ENCODE peak calls at places on chromosomes 12 and 14, in five cellular contexts. H is colonic mucosa, N is breast epithelium, M is PC-9, Q is MM.1S. Z is an unnamed sample.
A peak's percentile ranks its signal among the peaks of the same experiment; 100 is the strongest.

GRCh38 chr14:106459971-106460730 is 933.8 kb downstream of the TMEM121 start:
- DNase-seq in H (no peak), N (no peak), M (peak; percentile 2), Q (peak; percentile 8), Z (no peak)

GRCh38 chr12:104263580-104264358 is 39.8 kb upstream of the EID3 start:
- DNase-seq in H (no peak), N (no peak), M (no peak), Q (no peak), Z (no peak)

GRCh38 chr12:21502164-21502496 is 541 bp downstream of the GOLT1B start:
- DNase-seq in H (peak; percentile 43), N (peak; percentile 19), M (no peak), Q (peak; percentile 30), Z (no peak)

GRCh38 chr12:90515199-90516175 is 439.5 kb downstream of the CCER1 start:
- DNase-seq in H (no peak), N (no peak), M (no peak), Q (peak; percentile 61), Z (peak; percentile 32)

GRCh38 chr12:113479578-113480335 is 8.1 kb upstream of the LHX5 start:
- DNase-seq in H (peak; percentile 21), N (no peak), M (no peak), Q (no peak), Z (no peak)

GRCh38 chr12:29521951-29522350 is 24.5 kb upstream of the OVCH1 start:
- DNase-seq in H (no peak), N (no peak), M (no peak), Q (no peak), Z (no peak)

GRCh38 chr12:93609281-93610192 is 37.1 kb downstream of the SOCS2 start:
- DNase-seq in H (no peak), N (no peak), M (no peak), Q (no peak), Z (no peak)

GRCh38 chr14:102622262-102622885 is 29.9 kb downstream of the RCOR1 start:
- DNase-seq in H (no peak), N (no peak), M (no peak), Q (no peak), Z (no peak)

GRCh38 chr12:97701901-97702300 is 239.3 kb downstream of the RMST start:
- DNase-seq in H (no peak), N (no peak), M (no peak), Q (no peak), Z (no peak)

GRCh38 chr12:85036736-85037135 is 585 bp downstream of the LRRIQ1 start:
- DNase-seq in H (no peak), N (no peak), M (no peak), Q (no peak), Z (no peak)

GRCh38 chr14:99268776-99269510 is 3.1 kb downstream of the BCL11B start:
- DNase-seq in H (no peak), N (no peak), M (no peak), Q (no peak), Z (no peak)

GRCh38 chr12:95412826-95413311 is 61.1 kb upstream of the METAP2 start:
- DNase-seq in H (no peak), N (no peak), M (no peak), Q (no peak), Z (no peak)

GRCh38 chr12:26113853-26114719 is 10.8 kb downstream of the BHLHE41 start:
- DNase-seq in H (peak; percentile 97), N (peak; percentile 94), M (peak; percentile 92), Q (peak; percentile 96), Z (peak; percentile 86)

GRCh38 chr12:66065623-66066022 is 64.9 kb downstream of the LLPH start:
- DNase-seq in H (no peak), N (no peak), M (no peak), Q (no peak), Z (no peak)

GRCh38 chr12:109736552-109737108 is 23.0 kb downstream of the FAM222A start:
- DNase-seq in H (no peak), N (no peak), M (no peak), Q (no peak), Z (no peak)

GRCh38 chr12:104218935-104219334 is 3.4 kb downstream of the TXNRD1 start:
- DNase-seq in H (no peak), N (no peak), M (peak; percentile 26), Q (no peak), Z (no peak)

GRCh38 chr12:114405449-114406271 is at the start of gene TBX5:
- DNase-seq in H (no peak), N (no peak), M (no peak), Q (no peak), Z (no peak)

GRCh38 chr14:73770977-73771847 is 57.0 kb upstream of the PNMA1 start:
- DNase-seq in H (no peak), N (no peak), M (no peak), Q (peak; percentile 58), Z (no peak)

GRCh38 chr12:114636723-114637480 is 47.1 kb downstream of the TBX3 start:
- DNase-seq in H (no peak), N (no peak), M (no peak), Q (no peak), Z (no peak)

GRCh38 chr14:101507306-101508150 is 53.8 kb upstream of the DIO3 start:
- DNase-seq in H (no peak), N (no peak), M (no peak), Q (no peak), Z (no peak)

GRCh38 chr14:94066089-94066676 is 14.8 kb downstream of the DDX24 start:
- DNase-seq in H (peak; percentile 84), N (no peak), M (peak; percentile 32), Q (no peak), Z (no peak)

GRCh38 chr12:98951401-98951800 is 306.3 kb downstream of the APAF1 start:
- DNase-seq in H (no peak), N (no peak), M (no peak), Q (no peak), Z (no peak)

GRCh38 chr14:36655054-36655381 is 6.6 kb upstream of the PAX9 start:
- DNase-seq in H (no peak), N (no peak), M (no peak), Q (no peak), Z (no peak)

GRCh38 chr12:53268009-53268636 is at the start of gene ESPL1:
- DNase-seq in H (peak; percentile 81), N (peak; percentile 41), M (peak; percentile 73), Q (peak; percentile 86), Z (peak; percentile 97)

GRCh38 chr12:128918481-128918880 is 65.2 kb downstream of the GLT1D1 start:
- DNase-seq in H (no peak), N (no peak), M (no peak), Q (no peak), Z (no peak)

GRCh38 chr14:60510976-60511599 is 2.1 kb downstream of the SIX6 start:
- DNase-seq in H (no peak), N (no peak), M (no peak), Q (no peak), Z (no peak)

GRCh38 chr14:99168330-99168729 is 103.7 kb downstream of the BCL11B start:
- DNase-seq in H (no peak), N (no peak), M (no peak), Q (no peak), Z (no peak)

GRCh38 chr14:99251721-99252120 is 20.3 kb downstream of the BCL11B start:
- DNase-seq in H (no peak), N (no peak), M (no peak), Q (no peak), Z (no peak)

GRCh38 chr12:43937947-43938346 is 102.1 kb downstream of the TMEM117 start:
- DNase-seq in H (no peak), N (no peak), M (no peak), Q (no peak), Z (no peak)
- TF ChIP-seq CTCF in H (no peak), N (no peak), M (peak; percentile 58), Q (peak; percentile 8), Z (peak; percentile 42)

GRCh38 chr14:81529391-81529790 is 4.3 kb downstream of the SEL1L start:
- DNase-seq in H (no peak), N (no peak), M (no peak), Q (no peak), Z (no peak)
- H3K36me3 ChIP-seq in H (no peaks in the 10 kb centered on the region), N (peaks cover 6% of the 10 kb centered on the region), M (no peaks in the 10 kb centered on the region), Q (peaks cover 6% of the 10 kb centered on the region), Z (no peaks in the 10 kb centered on the region)

DNA sequence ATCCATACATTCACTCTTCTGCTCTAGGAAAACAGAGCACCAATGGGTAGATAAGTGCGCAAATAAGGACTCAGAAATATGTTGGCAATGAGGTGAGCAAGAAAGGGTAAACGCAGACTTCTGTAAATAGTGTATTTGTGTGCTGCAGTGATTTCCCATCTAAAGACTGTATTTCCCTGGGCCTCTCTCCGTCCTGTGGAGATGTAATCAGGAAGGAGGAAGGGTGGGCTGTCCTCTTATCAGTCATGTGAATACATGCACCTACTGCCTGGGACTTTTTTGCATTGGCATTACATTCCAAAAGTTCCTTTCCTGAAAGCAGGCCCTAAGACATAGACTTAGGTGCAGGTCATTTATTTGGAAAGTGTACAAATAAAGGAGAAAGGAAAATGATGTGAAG is 114.5 kb downstream of the OTOGL start:
- DNase-seq in H (no peak), N (no peak), M (no peak), Q (no peak), Z (no peak)
- H3K4me3 ChIP-seq in H (no peak overlapping the region), N (no peak overlapping the region), M (no peak overlapping the region), Q (no peak overlapping the region), Z (no peak overlapping the region)

GRCh38 chr12:1660304-1661187 is 30.3 kb upstream of the ADIPOR2 start:
- DNase-seq in H (peak; percentile 87), N (peak; percentile 89), M (peak; percentile 72), Q (peak; percentile 30), Z (no peak)

GRCh38 chr12:1663440-1664132 is 27.3 kb upstream of the ADIPOR2 start:
- DNase-seq in H (no peak), N (no peak), M (no peak), Q (no peak), Z (no peak)

GRCh38 chr12:1661553-1662335 is 29.1 kb upstream of the ADIPOR2 start:
- DNase-seq in H (peak; percentile 94), N (peak; percentile 84), M (peak; percentile 98), Q (peak; percentile 96), Z (peak; percentile 83)

GRCh38 chr12:1665366-1665765 is 25.5 kb upstream of the ADIPOR2 start:
- DNase-seq in H (no peak), N (no peak), M (no peak), Q (no peak), Z (no peak)

DNA sequence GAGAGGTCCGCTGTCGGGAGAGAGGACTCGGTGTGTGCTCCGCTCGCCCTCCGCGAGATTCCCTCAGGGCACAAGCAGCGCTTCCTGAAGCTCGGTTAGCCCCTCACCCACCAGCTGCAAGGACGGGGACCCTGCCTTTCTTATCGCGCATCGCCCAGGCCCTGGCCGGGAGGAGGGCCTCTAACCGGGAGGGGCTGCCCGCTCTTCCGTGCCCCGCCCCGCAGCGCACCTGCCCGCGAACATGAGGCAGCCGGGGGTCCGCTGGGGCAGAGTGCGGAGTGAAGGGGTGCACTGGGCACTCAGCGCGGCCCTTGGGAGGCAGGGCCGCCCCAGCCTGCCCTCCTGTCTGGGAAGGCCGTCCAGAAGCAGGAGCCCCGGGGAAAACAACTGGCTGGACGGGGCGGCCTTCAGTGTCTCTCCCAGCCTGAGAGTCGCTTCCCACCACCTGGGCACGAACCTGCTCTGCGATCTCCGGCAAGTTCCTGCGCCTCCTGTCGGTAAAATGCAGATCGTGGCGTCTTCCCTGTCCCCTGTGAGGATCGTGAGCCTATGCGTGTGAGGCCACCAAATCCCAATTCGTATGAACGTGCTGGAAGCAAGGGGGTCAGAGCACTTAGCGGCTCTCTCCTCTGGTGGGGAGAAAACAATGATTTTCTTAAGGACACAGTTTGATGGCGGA is 28.0 kb upstream of the ADIPOR2 start:
- DNase-seq in H (peak; percentile 86), N (peak; percentile 52), M (peak; percentile 86), Q (peak; percentile 27), Z (peak; percentile 40)
- TF ChIP-seq CTCF in H (peak; percentile 46), N (peak; percentile 34), M (peak; percentile 80), Q (peak; percentile 41), Z (no peak)

GRCh38 chr12:32603071-32603470 is 76.0 kb upstream of the DNM1L start:
- DNase-seq in H (no peak), N (no peak), M (no peak), Q (no peak), Z (no peak)
- H3K36me3 ChIP-seq in H (peaks cover 4% of the 10 kb centered on the region), N (no peaks in the 10 kb centered on the region), M (peaks cover 3% of the 10 kb centered on the region), Q (peaks cover 5% of the 10 kb centered on the region), Z (no peaks in the 10 kb centered on the region)

Z was measured in GM06990.